ENCODE peak calls at places on chromosomes 3 and 15, in six cellular contexts. V, P, K, R, A and D are unnamed samples. For H3K4me1, the result is how much of the 10 kb centered on the place peaks cover.

GRCh38 chr15:44087578-44088190 is 107.4 kb downstream of the FRMD5 start:
- DNase-seq in P (no peak), K (no peak), V (no peak), R (no peak), A (no peak), D (peak)

GRCh38 chr3:169966086-169966950 is at the start of gene SEC62:
- DNase-seq in R (peak), V (peak), K (peak), A (peak), P (peak), D (peak)

GRCh38 chr3:185792955-185793354 is 31.9 kb downstream of the IGF2BP2 start:
- DNase-seq in K (no peak), R (no peak), A (no peak), P (no peak), V (no peak), D (no peak)

GRCh38 chr3:149086232-149086988 is at the start of gene HLTF:
- DNase-seq in K (peak), P (peak), A (peak), V (peak), R (peak), D (peak)

GRCh38 chr3:34858067-34858466 is 781.3 kb upstream of the ARPP21 start:
- DNase-seq in A (no peak), R (no peak), K (no peak), P (no peak), V (no peak), D (no peak)

GRCh38 chr3:115804722-115805121 is 181.4 kb downstream of the GAP43 start:
- DNase-seq in A (no peak), K (no peak), P (no peak), R (no peak), V (no peak), D (peak)

GRCh38 chr3:108437439-108437838 is 73.0 kb downstream of the MYH15 start:
- DNase-seq in A (peak), K (no peak), R (no peak), V (no peak), P (no peak), D (no peak)

GRCh38 chr15:101604124-101604874 is 47.9 kb downstream of the TM2D3 start:
- DNase-seq in R (no peak), A (no peak), P (no peak), V (no peak), K (no peak), D (no peak)

GRCh38 chr3:38164136-38164965 is 986 bp upstream of the OXSR1 start:
- DNase-seq in K (no peak), P (no peak), A (no peak), R (no peak), V (no peak), D (no peak)

GRCh38 chr3:60399295-60399694 is 852.0 kb downstream of the FHIT start:
- DNase-seq in K (no peak), P (no peak), R (no peak), A (no peak), V (no peak), D (no peak)

GRCh38 chr3:98521897-98522537 is 685 bp downstream of the CLDND1 start:
- DNase-seq in K (peak), R (peak), P (peak), V (no peak), A (peak), D (peak)

GRCh38 chr15:99485992-99486370 is 79.8 kb upstream of the MEF2A start:
- DNase-seq in A (no peak), K (no peak), V (no peak), R (no peak), P (no peak), D (no peak)
- H3K4me3 ChIP-seq in A (peak), K (peak), V (peak), R (no peak), P (no peak), D (no peak)

GRCh38 chr3:39386331-39386730 is 3.2 kb downstream of the SLC25A38 start:
- DNase-seq in K (no peak), R (no peak), A (no peak), V (no peak), P (no peak), D (no peak)

GRCh38 chr3:39384665-39385000 is 1.5 kb downstream of the SLC25A38 start:
- DNase-seq in V (no peak), K (no peak), A (no peak), P (no peak), R (no peak), D (no peak)

GRCh38 chr3:39387411-39387975 is 4.3 kb downstream of the SLC25A38 start:
- DNase-seq in V (no peak), P (no peak), K (no peak), A (no peak), R (no peak), D (no peak)

GRCh38 chr3:39383913-39384664 is 919 bp downstream of the SLC25A38 start:
- DNase-seq in A (peak), R (peak), V (peak), P (peak), K (peak), D (peak)

DNA sequence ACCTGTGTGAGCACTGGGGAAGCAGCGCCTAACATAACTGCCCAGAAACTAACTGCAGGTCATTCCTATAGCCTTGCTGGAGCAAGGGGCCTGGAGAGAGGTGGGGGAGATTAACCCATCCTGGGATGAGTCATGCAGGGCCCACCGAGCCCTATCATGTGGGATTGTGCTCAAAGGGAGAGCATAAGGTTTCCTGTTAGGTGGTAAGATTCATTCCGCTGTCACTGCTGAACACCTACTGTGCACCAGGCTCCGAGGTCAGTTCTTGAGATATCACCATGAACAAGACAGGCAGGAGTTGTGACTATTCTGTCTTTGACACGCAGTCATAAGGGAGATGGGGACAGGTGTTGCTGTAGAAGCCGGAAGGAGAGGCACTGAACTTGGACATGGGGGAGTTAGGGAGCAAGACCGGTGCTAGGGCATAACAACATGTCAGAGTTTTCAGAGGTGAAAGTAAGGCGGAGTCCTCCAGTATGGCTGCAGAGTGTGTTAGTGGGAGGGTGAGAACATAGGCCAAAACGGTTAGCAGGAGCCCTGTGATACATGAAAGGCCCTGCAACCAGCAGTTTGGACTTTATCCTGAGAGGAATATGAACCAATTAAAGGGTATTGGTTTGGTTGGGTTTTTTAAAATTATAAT is 2.4 kb downstream of the SLC25A38 start:
- DNase-seq in P (no peak), V (no peak), A (no peak), R (no peak), K (no peak), D (no peak)
- H3K4me1 ChIP-seq in P (under half), V (under half), A (under half), R (half or more), K (under half), D (under half)

DNA sequence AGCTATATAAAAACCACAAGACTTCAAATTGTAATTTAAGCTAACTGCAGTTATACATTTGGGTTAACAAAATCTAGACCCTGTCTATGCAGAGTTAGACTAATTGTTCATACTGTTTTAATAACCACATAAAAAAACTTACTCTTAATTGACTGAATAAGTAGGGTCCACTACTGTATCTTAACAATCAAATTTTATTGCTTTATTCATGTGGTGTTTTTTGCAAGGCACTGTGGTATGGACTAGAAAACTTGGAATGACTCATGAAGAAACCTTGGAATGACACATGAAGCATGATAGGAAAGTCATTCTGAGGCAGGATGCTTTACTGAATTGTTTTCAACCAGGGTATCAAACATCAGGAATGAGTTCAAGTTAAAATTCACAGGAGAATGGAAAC is 2.3 kb downstream of the SERP1 start:
- DNase-seq in P (no peak), V (no peak), R (no peak), K (no peak), A (no peak), D (peak)
- H3K4me3 ChIP-seq in P (no peak), V (no peak), R (peak), K (peak), A (no peak), D (no peak)

GRCh38 chr3:111156506-111156905 is 84.9 kb downstream of the NECTIN3 start:
- DNase-seq in P (no peak), A (no peak), K (no peak), V (no peak), R (no peak), D (no peak)

GRCh38 chr3:111164621-111165020 is 93.0 kb downstream of the NECTIN3 start:
- DNase-seq in A (no peak), P (no peak), V (no peak), R (no peak), K (no peak), D (no peak)

DNA sequence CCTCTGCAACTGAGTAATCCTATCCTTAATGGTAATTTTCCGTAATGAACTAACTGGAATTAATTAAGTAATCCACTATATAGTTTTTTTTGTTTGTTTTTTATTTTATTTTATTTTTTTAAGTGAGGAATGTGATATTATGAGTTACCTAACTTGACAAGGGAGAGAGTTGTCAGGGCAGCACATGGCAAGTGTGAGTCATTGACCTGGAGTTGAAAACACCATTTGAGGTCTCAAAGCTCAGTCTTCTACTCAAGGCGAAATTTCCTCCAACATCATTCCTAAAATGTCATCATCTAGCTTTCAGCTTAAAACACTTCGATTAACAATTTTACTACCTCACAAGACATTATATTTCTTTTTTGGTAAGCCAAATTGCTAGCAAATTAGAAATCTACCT is 87.8 kb downstream of the NECTIN3 start:
- DNase-seq in P (no peak), R (no peak), V (no peak), A (no peak), K (no peak), D (no peak)
- H3K4me1 ChIP-seq in P (under half), R (under half), V (under half), A (under half), K (under half), D (under half)

GRCh38 chr3:106740116-106740515 is 637.1 kb upstream of the CCDC54 start:
- DNase-seq in R (no peak), K (no peak), P (no peak), A (no peak), V (no peak), D (no peak)

GRCh38 chr3:106746286-106746685 is 631.0 kb upstream of the CCDC54 start:
- DNase-seq in R (no peak), V (no peak), A (no peak), K (no peak), P (no peak), D (peak)

GRCh38 chr3:106750092-106750491 is 627.1 kb upstream of the CCDC54 start:
- DNase-seq in A (no peak), P (no peak), V (no peak), R (no peak), K (no peak), D (no peak)

GRCh38 chr3:106748471-106748870 is 628.8 kb upstream of the CCDC54 start:
- DNase-seq in R (no peak), K (no peak), P (no peak), V (no peak), A (no peak), D (no peak)

DNA sequence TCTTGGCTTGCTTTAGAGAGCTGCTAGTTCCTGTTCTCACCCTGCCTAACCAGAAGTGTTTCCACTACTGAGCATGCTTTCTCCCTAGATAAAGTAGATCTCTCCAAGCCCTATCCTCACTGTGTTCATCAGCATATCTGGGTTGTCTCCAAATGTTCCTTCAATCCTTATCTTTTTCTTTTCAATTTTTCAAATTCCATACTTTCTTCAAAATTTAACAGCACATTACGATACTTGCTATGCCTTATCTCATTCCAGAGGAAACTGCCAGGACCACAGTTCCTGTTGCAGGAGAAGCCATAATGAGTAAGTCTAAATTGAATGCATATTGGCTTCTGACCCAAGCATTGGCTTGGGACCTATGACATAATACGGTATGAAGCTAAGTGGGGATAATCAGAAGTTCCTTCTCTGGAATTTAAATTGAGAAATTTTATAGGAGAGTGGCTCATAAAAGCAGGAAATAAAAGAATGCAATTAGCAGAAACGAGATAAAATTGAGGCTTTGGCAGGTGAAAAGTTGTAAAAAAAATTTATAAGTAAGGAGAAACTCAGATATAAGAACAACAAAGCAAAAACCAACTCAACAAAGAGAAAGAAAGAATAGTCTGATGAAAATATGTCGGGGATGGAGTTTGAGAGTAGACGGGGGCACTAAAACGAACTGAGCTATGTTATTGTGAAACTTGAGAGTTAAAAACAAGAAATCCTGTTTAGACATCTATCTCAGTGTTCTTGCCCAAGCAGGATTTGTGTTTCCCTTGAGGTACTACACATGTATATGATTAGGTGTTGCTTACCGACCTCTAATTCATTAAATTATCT is 631.7 kb upstream of the CCDC54 start:
- DNase-seq in K (no peak), P (no peak), A (no peak), R (no peak), V (no peak), D (peak)
- H3K4me3 ChIP-seq in K (no peak), P (no peak), A (no peak), R (no peak), V (no peak), D (no peak)